ENCODE peak calls at places on chromosomes 7 and 10, in nine cellular contexts. T is GM12891, X is HCT116, N is stomach, R is suprapubic skin, H is GM12892, Q is endothelial cell of umbilical vein, I is spleen, D is K562. W is an unnamed sample.

GRCh38 chr10:132329565-132330485 is 2.2 kb upstream of the LRRC27 start:
- DNase-seq in X (no peak), N (no peak), R (no peak), I (peak), D (peak), Q (peak), H (no peak), T (no peak), W (no peak)

GRCh38 chr7:117111532-117111931 is 158.2 kb downstream of the ST7 start:
- DNase-seq in T (no peak), H (no peak), R (no peak), I (no peak), D (no peak), X (no peak), Q (no peak), N (no peak), W (no peak)

GRCh38 chr7:77657427-77658331 is 38.6 kb upstream of the RSBN1L start:
- DNase-seq in N (no peak), I (no peak), T (peak), Q (peak), D (peak), X (peak), R (no peak), H (no peak), W (no peak)

GRCh38 chr10:78177431-78178185 is 143.9 kb downstream of the RPS24 start:
- DNase-seq in X (no peak), H (no peak), Q (no peak), R (no peak), D (no peak), I (no peak), T (no peak), N (no peak), W (no peak)

GRCh38 chr10:3813986-3814831 is 29.2 kb upstream of the KLF6 start:
- DNase-seq in Q (no peak), X (no peak), T (no peak), D (no peak), R (no peak), I (no peak), N (no peak), H (no peak), W (peak)

GRCh38 chr7:20665096-20665495 is 49.6 kb downstream of the ABCB5 start:
- DNase-seq in R (no peak), T (no peak), Q (no peak), D (no peak), X (no peak), N (no peak), H (no peak), I (no peak), W (no peak)

GRCh38 chr10:123974406-123974805 is 82.8 kb upstream of the CPXM2 start:
- DNase-seq in H (no peak), D (peak), Q (peak), I (no peak), T (no peak), X (peak), R (no peak), N (no peak), W (peak)

GRCh38 chr10:122461367-122461728 is at the start of gene HTRA1:
- DNase-seq in D (no peak), X (no peak), T (no peak), N (peak), Q (peak), R (no peak), I (no peak), H (no peak), W (no peak)

GRCh38 chr7:77459311-77459726 is 43.2 kb upstream of the GSAP start:
- DNase-seq in T (no peak), H (no peak), I (no peak), R (no peak), D (no peak), N (no peak), X (no peak), Q (no peak), W (no peak)

GRCh38 chr10:44972874-44973306 is 5.7 kb downstream of the DEPP1 start:
- DNase-seq in R (no peak), X (no peak), I (peak), N (no peak), Q (peak), H (no peak), T (no peak), D (no peak), W (no peak)

GRCh38 chr7:81789406-81790139 is 19.7 kb upstream of the HGF start:
- DNase-seq in X (no peak), N (no peak), D (no peak), T (no peak), R (no peak), Q (no peak), I (no peak), H (no peak), W (no peak)

GRCh38 chr10:32412499-32412853 is 33.5 kb upstream of the CCDC7 start:
- DNase-seq in I (no peak), N (no peak), X (no peak), H (no peak), D (no peak), Q (no peak), R (no peak), T (no peak), W (no peak)

GRCh38 chr7:45230083-45230482 is 72.5 kb downstream of the RAMP3 start:
- DNase-seq in N (no peak), R (no peak), H (no peak), I (no peak), D (no peak), X (no peak), Q (no peak), T (no peak), W (no peak)

GRCh38 chr10:125472037-125472607 is 210.8 kb downstream of the TEX36 start:
- DNase-seq in R (no peak), I (no peak), D (no peak), N (no peak), Q (no peak), T (no peak), H (no peak), X (no peak), W (no peak)

GRCh38 chr10:15293862-15294835 is 76.9 kb downstream of the FAM171A1 start:
- DNase-seq in T (no peak), I (no peak), R (peak), Q (peak), D (no peak), X (no peak), N (no peak), H (no peak), W (no peak)

GRCh38 chr10:89414879-89415821 is 782 bp downstream of the IFIT5 start:
- DNase-seq in N (peak), D (no peak), H (peak), Q (peak), X (no peak), R (peak), T (peak), I (peak), W (no peak)

GRCh38 chr7:141664450-141664849 is 37.5 kb downstream of the DENND11 start:
- DNase-seq in Q (no peak), D (no peak), X (no peak), I (no peak), T (no peak), R (no peak), N (peak), H (no peak), W (no peak)

GRCh38 chr7:14125998-14126397 is 136.5 kb upstream of the ETV1 start:
- DNase-seq in H (no peak), X (no peak), D (peak), N (no peak), I (no peak), T (no peak), R (no peak), Q (no peak), W (no peak)

GRCh38 chr10:86169506-86170254 is 196.9 kb downstream of the GRID1 start:
- DNase-seq in I (peak), T (no peak), R (peak), Q (no peak), N (no peak), X (no peak), D (no peak), H (no peak), W (no peak)

GRCh38 chr7:28732037-28732869 is 225.9 kb downstream of the TRIL start:
- DNase-seq in Q (peak), D (no peak), N (no peak), R (no peak), X (no peak), I (no peak), H (no peak), T (no peak), W (no peak)

GRCh38 chr10:62374862-62375710 is 917 bp downstream of the ZNF365 start:
- DNase-seq in I (no peak), H (no peak), T (no peak), R (no peak), D (no peak), X (no peak), Q (no peak), N (no peak), W (no peak)

GRCh38 chr7:128713794-128714193 is 25.4 kb upstream of the CALU start:
- DNase-seq in H (no peak), T (no peak), R (no peak), Q (no peak), D (no peak), X (no peak), I (no peak), N (no peak), W (no peak)

GRCh38 chr10:52314007-52314821 is at the start of gene DKK1:
- DNase-seq in D (peak), I (peak), T (no peak), N (peak), X (peak), H (no peak), R (peak), Q (peak), W (no peak)

GRCh38 chr7:117830422-117830954 is 42.8 kb downstream of the CTTNBP2 start:
- DNase-seq in I (no peak), D (no peak), X (no peak), T (no peak), N (no peak), R (no peak), Q (no peak), H (no peak), W (no peak)

GRCh38 chr10:109934958-109935793 is 11.9 kb upstream of the XPNPEP1 start:
- DNase-seq in H (no peak), R (no peak), X (no peak), Q (peak), T (no peak), I (no peak), N (no peak), D (no peak), W (no peak)

GRCh38 chr10:95626468-95626867 is 30.0 kb downstream of the ALDH18A1 start:
- DNase-seq in N (no peak), X (no peak), I (no peak), T (no peak), H (no peak), D (no peak), R (no peak), Q (no peak), W (no peak)

GRCh38 chr10:28293238-28294168 is 9.4 kb downstream of the MPP7 start:
- DNase-seq in I (no peak), H (no peak), N (no peak), D (no peak), R (no peak), X (no peak), T (no peak), Q (no peak), W (no peak)

GRCh38 chr10:32239770-32240169 is 107.2 kb downstream of the EPC1 start:
- DNase-seq in I (no peak), D (no peak), R (no peak), T (no peak), Q (no peak), H (no peak), X (no peak), N (no peak), W (no peak)

GRCh38 chr10:129955591-129956284 is 8.3 kb downstream of the EBF3 start:
- DNase-seq in X (no peak), N (no peak), I (no peak), R (no peak), Q (no peak), T (no peak), D (no peak), H (no peak), W (no peak)

GRCh38 chr7:74269757-74270277 is 15.6 kb upstream of the RFC2 start:
- DNase-seq in Q (peak), H (no peak), I (peak), N (peak), X (peak), R (no peak), D (peak), T (no peak), W (no peak)

GRCh38 chr7:108653526-108653925 is 83.9 kb downstream of the DNAJB9 start:
- DNase-seq in R (no peak), N (no peak), Q (no peak), X (no peak), T (no peak), I (no peak), H (no peak), D (no peak), W (no peak)

GRCh38 chr7:21944616-21945373 is 904 bp downstream of the CDCA7L start:
- DNase-seq in R (no peak), D (peak), H (no peak), Q (peak), X (peak), I (peak), N (peak), T (no peak), W (no peak)

GRCh38 chr7:22670422-22670815 is 56.6 kb upstream of the IL6 start:
- DNase-seq in Q (no peak), I (no peak), H (no peak), X (no peak), T (no peak), D (no peak), N (no peak), R (no peak), W (peak)

GRCh38 chr7:155198901-155199845 is 98.5 kb upstream of the INSIG1 start:
- DNase-seq in H (no peak), R (no peak), D (no peak), I (no peak), N (no peak), Q (no peak), T (no peak), X (no peak), W (no peak)

GRCh38 chr7:90747521-90747920 is 151.4 kb downstream of the CDK14 start:
- DNase-seq in Q (no peak), I (no peak), R (no peak), X (no peak), H (no peak), D (no peak), N (no peak), T (no peak), W (no peak)

GRCh38 chr7:155339474-155339873 is 41.8 kb downstream of the INSIG1 start:
- DNase-seq in Q (no peak), X (no peak), D (no peak), N (no peak), I (peak), T (no peak), R (no peak), H (no peak), W (no peak)

DNA sequence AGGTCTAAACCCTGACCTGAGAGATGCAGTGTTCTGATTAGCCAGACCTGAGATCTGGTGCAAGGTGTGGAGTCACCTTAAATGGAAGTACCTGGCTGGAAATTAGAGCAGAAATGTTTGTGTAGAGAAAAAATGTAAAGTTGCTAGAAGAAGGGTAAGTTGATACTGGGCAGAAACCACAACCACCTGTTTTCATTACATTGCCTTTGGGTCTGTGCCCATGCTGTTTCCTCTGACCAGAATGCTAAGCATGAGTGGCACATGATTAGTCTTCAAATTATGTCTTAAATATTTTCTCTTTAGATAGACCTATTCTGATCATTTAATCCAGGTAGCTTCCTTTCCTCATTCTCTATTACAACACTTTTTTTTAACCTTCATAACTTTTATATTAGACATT is 69.0 kb downstream of the CASD1 start:
- DNase-seq in N (no peak), T (no peak), X (no peak), I (no peak), H (no peak), R (no peak), Q (no peak), D (no peak), W (no peak)
- TF ChIP-seq POLR2AphosphoS5 in N (no peak), T (no peak), X (no peak), I (no peak), H (no peak), R (no peak), Q (no peak), D (no peak), W (no peak)

GRCh38 chr7:130940907-130941306 is 206.9 kb upstream of the KLF14 start:
- DNase-seq in N (no peak), R (no peak), X (no peak), T (no peak), D (peak), Q (no peak), I (peak), H (no peak), W (no peak)
- TF ChIP-seq POLR2A in N (no peak), R (no peak), X (no peak), T (peak), D (no peak), Q (no peak), I (no peak), H (no peak), W (no peak)

GRCh38 chr10:35237766-35238512 is 98.4 kb upstream of the CCNY start:
- DNase-seq in I (no peak), R (no peak), N (no peak), H (no peak), D (no peak), Q (no peak), T (no peak), X (no peak), W (no peak)
- TF ChIP-seq POLR2AphosphoS5 in I (no peak), R (no peak), N (no peak), H (no peak), D (no peak), Q (no peak), T (no peak), X (no peak), W (no peak)

DNA sequence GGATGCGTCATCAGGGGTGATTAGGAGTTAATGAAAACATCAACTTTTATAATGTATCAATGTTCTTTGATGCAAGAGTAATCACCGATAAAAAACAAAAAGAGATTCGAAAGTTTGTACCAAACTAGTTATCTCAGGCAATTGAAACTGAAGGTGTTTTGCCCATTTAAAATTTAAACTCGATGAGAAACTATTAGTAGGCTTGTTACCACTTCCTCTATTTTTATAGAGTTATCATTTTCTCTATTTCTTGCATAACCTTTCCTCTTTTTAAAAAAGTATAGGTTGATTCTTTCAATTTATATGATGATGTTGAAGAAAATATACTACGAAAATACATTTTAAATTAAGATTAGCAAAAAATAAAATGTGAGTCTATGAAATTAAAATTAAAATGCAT is 597.3 kb upstream of the POT1 start:
- DNase-seq in I (no peak), X (no peak), Q (no peak), D (no peak), R (no peak), T (no peak), H (no peak), N (no peak), W (no peak)
- TF ChIP-seq POLR2A in I (no peak), X (no peak), Q (no peak), D (no peak), R (no peak), T (no peak), H (no peak), N (no peak), W (no peak)

GRCh38 chr7:101893326-101894085 is 76.1 kb downstream of the CUX1 start:
- DNase-seq in D (no peak), Q (no peak), H (no peak), X (no peak), I (peak), R (no peak), N (no peak), T (no peak), W (no peak)
- TF ChIP-seq POLR2AphosphoS5 in D (no peak), Q (no peak), H (no peak), X (no peak), I (no peak), R (no peak), N (no peak), T (no peak), W (no peak)

GRCh38 chr10:102502337-102503151 is at the start of gene ACTR1A:
- DNase-seq in T (peak), I (peak), Q (peak), R (peak), N (peak), H (peak), X (peak), D (peak), W (peak)

GRCh38 chr10:102503264-102504178 is at the start of gene SUFU:
- DNase-seq in Q (peak), T (peak), N (peak), H (peak), D (peak), R (peak), X (peak), I (peak), W (peak)

GRCh38 chr10:102500621-102501149 is 1.8 kb downstream of the ACTR1A start:
- DNase-seq in D (no peak), N (no peak), X (no peak), R (peak), T (no peak), I (peak), H (no peak), Q (no peak), W (no peak)

GRCh38 chr10:102502029-102502336 is 529 bp downstream of the ACTR1A start:
- DNase-seq in D (peak), X (peak), H (peak), R (peak), N (peak), Q (peak), I (peak), T (peak), W (peak)

GRCh38 chr10:102501201-102502028 is 1.1 kb downstream of the ACTR1A start:
- DNase-seq in Q (no peak), T (no peak), I (no peak), D (no peak), R (peak), N (no peak), X (no peak), H (no peak), W (no peak)
- TF ChIP-seq POLR2A in Q (peak), T (no peak), I (peak), D (no peak), R (no peak), N (no peak), X (no peak), H (no peak), W (no peak)

GRCh38 chr7:1922071-1922869 is 252.2 kb downstream of the ELFN1 start:
- DNase-seq in D (no peak), H (no peak), R (no peak), Q (no peak), N (no peak), I (peak), X (no peak), T (no peak), W (no peak)
- TF ChIP-seq POLR2AphosphoS5 in D (no peak), H (no peak), R (no peak), Q (no peak), N (no peak), I (peak), X (no peak), T (no peak), W (no peak)

GRCh38 chr7:64314493-64315020 is 796 bp downstream of the ZNF736 start:
- DNase-seq in H (no peak), D (peak), T (no peak), R (no peak), X (no peak), I (peak), Q (no peak), N (no peak), W (no peak)

GRCh38 chr7:64308019-64308275 is 5.8 kb upstream of the ZNF736 start:
- DNase-seq in D (no peak), H (no peak), T (no peak), X (no peak), Q (no peak), I (peak), R (no peak), N (no peak), W (no peak)

GRCh38 chr7:64312826-64313225 is 935 bp upstream of the ZNF736 start:
- DNase-seq in X (no peak), Q (no peak), I (no peak), R (no peak), N (no peak), H (no peak), D (no peak), T (no peak), W (no peak)

GRCh38 chr7:64310426-64310825 is 3.3 kb upstream of the ZNF736 start:
- DNase-seq in D (no peak), R (no peak), I (no peak), N (no peak), H (no peak), Q (no peak), T (no peak), X (no peak), W (peak)

GRCh38 chr7:64313740-64314491 is at the start of gene ZNF736:
- DNase-seq in I (peak), N (peak), T (peak), D (peak), Q (peak), X (no peak), R (peak), H (peak), W (peak)
- TF ChIP-seq POLR2A in I (peak), N (peak), T (peak), D (peak), Q (no peak), X (no peak), R (no peak), H (peak), W (no peak)